ENCODE peak calls at places on chromosomes 3 and 15, in ten cellular contexts. O, E, T, G, M, V, S, K, Q and P are unnamed samples.

GRCh38 chr15:71786673-71787072 is 23.7 kb upstream of the NR2E3 start:
- DNase-seq in K (no peak), E (no peak), Q (no peak), G (no peak), T (no peak), M (no peak), O (no peak), S (no peak), V (no peak), P (no peak)

GRCh38 chr3:73542127-73542526 is 82.6 kb downstream of the PDZRN3 start:
- DNase-seq in S (peak), G (no peak), V (peak), Q (no peak), O (no peak), M (no peak), E (no peak), T (no peak), K (no peak), P (no peak)

GRCh38 chr15:60548101-60548500 is 69.2 kb upstream of the ICE2 start:
- DNase-seq in G (no peak), S (no peak), K (no peak), V (no peak), Q (no peak), T (no peak), O (no peak), M (no peak), E (no peak), P (no peak)

GRCh38 chr3:176724360-176724759 is 472.9 kb downstream of the TBL1XR1 start:
- DNase-seq in E (no peak), O (no peak), V (no peak), M (no peak), K (no peak), T (no peak), G (no peak), S (no peak), Q (no peak), P (no peak)

GRCh38 chr3:115667175-115668065 is 44.1 kb downstream of the GAP43 start:
- DNase-seq in V (no peak), M (no peak), T (no peak), Q (peak), G (no peak), E (no peak), S (no peak), O (no peak), K (no peak), P (no peak)

GRCh38 chr3:55968331-55968730 is 481.2 kb upstream of the WNT5A start:
- DNase-seq in S (no peak), M (no peak), V (no peak), K (no peak), O (no peak), T (peak), Q (peak), E (no peak), G (no peak), P (no peak)

GRCh38 chr3:184604039-184604955 is 42.7 kb downstream of the EPHB3 start:
- DNase-seq in G (no peak), V (peak), S (no peak), O (no peak), T (no peak), M (no peak), E (peak), K (no peak), Q (no peak), P (no peak)

GRCh38 chr3:62451211-62451892 is 78.0 kb upstream of the FEZF2 start:
- DNase-seq in T (no peak), G (no peak), K (no peak), V (no peak), M (no peak), O (no peak), S (no peak), Q (no peak), E (no peak), P (no peak)

GRCh38 chr15:29346998-29347397 is 77.4 kb upstream of the NSMCE3 start:
- DNase-seq in Q (no peak), V (no peak), T (no peak), O (no peak), G (no peak), S (no peak), K (no peak), E (no peak), M (no peak), P (no peak)

GRCh38 chr15:78362716-78363426 is 22.7 kb downstream of the CRABP1 start:
- DNase-seq in V (no peak), S (no peak), M (no peak), G (no peak), E (no peak), Q (no peak), K (no peak), T (no peak), O (no peak), P (no peak)

GRCh38 chr15:70249616-70250015 is 151.9 kb upstream of the TLE3 start:
- DNase-seq in T (no peak), G (no peak), M (no peak), V (no peak), E (no peak), K (no peak), Q (no peak), S (no peak), O (no peak), P (no peak)

GRCh38 chr3:138781012-138781470 is 53.7 kb downstream of the PIK3CB start:
- DNase-seq in Q (no peak), O (no peak), T (no peak), G (no peak), K (no peak), S (no peak), V (peak), M (no peak), E (no peak), P (no peak)

GRCh38 chr15:71042356-71042922 is 72.8 kb upstream of the THSD4 start:
- DNase-seq in O (no peak), Q (peak), S (no peak), T (no peak), V (no peak), M (no peak), K (no peak), E (no peak), G (no peak), P (no peak)

GRCh38 chr3:105807701-105808100 is 61.1 kb downstream of the CBLB start:
- DNase-seq in Q (no peak), E (no peak), T (no peak), V (no peak), G (no peak), K (no peak), S (no peak), O (no peak), M (no peak), P (no peak)

GRCh38 chr3:90132220-90132619 is 1024.8 kb downstream of the EPHA3 start:
- DNase-seq in K (no peak), T (no peak), G (no peak), Q (no peak), E (no peak), O (no peak), M (no peak), S (no peak), V (no peak), P (peak)

GRCh38 chr15:76576526-76577279 is 240.1 kb downstream of the ISL2 start:
- DNase-seq in M (peak), G (peak), O (peak), Q (peak), E (no peak), V (peak), T (peak), S (peak), K (peak), P (peak)

GRCh38 chr3:32972482-32973146 is 21.2 kb downstream of the CCR4 start:
- DNase-seq in M (no peak), O (no peak), V (no peak), G (no peak), Q (no peak), S (no peak), T (peak), K (no peak), E (no peak), P (no peak)

GRCh38 chr15:75673426-75674247 is 25.9 kb downstream of the SNX33 start:
- DNase-seq in M (peak), O (peak), S (peak), E (no peak), V (peak), G (peak), K (no peak), Q (peak), T (no peak), P (peak)

GRCh38 chr3:61173685-61174084 is 77.6 kb downstream of the FHIT start:
- DNase-seq in S (no peak), T (peak), Q (no peak), V (no peak), O (no peak), M (no peak), E (no peak), G (no peak), K (no peak), P (peak)

GRCh38 chr15:48984021-48984420 is 20.3 kb upstream of the SHC4 start:
- DNase-seq in M (no peak), T (no peak), K (no peak), S (no peak), Q (no peak), E (no peak), O (no peak), G (no peak), V (no peak), P (no peak)

GRCh38 chr3:159669024-159669476 is 319.6 kb upstream of the IL12A start:
- DNase-seq in K (no peak), O (no peak), E (no peak), Q (peak), T (peak), V (no peak), S (no peak), M (no peak), G (peak), P (peak)

GRCh38 chr3:104763007-104763406 is 603.7 kb upstream of the ALCAM start:
- DNase-seq in S (no peak), O (no peak), T (peak), G (no peak), E (no peak), Q (peak), V (no peak), M (no peak), K (no peak), P (peak)

GRCh38 chr3:189529889-189530288 is 101.3 kb upstream of the TP63 start:
- DNase-seq in Q (no peak), K (no peak), S (no peak), V (no peak), M (no peak), O (no peak), T (no peak), G (no peak), E (no peak), P (no peak)

GRCh38 chr3:123737168-123737567 is 147.0 kb downstream of the MYLK start:
- DNase-seq in G (no peak), O (no peak), T (no peak), S (no peak), V (no peak), K (no peak), M (no peak), E (no peak), Q (no peak), P (no peak)

GRCh38 chr15:88982304-88982945 is 69.2 kb upstream of the MFGE8 start:
- DNase-seq in S (peak), E (no peak), Q (peak), V (peak), K (peak), T (no peak), G (peak), O (peak), M (peak), P (peak)

GRCh38 chr3:112357888-112358287 is 24.9 kb downstream of the CD200 start:
- DNase-seq in M (no peak), S (no peak), E (no peak), Q (no peak), G (no peak), T (peak), O (no peak), K (no peak), V (no peak), P (no peak)

GRCh38 chr3:107599755-107600122 is 77.0 kb downstream of the BBX start:
- DNase-seq in E (no peak), S (no peak), T (peak), V (no peak), O (no peak), Q (peak), M (no peak), K (no peak), G (no peak), P (no peak)

GRCh38 chr3:129315386-129315991 is 36.8 kb downstream of the HMCES start:
- DNase-seq in T (peak), V (peak), S (peak), G (peak), Q (peak), M (peak), E (peak), O (peak), K (peak), P (no peak)

DNA sequence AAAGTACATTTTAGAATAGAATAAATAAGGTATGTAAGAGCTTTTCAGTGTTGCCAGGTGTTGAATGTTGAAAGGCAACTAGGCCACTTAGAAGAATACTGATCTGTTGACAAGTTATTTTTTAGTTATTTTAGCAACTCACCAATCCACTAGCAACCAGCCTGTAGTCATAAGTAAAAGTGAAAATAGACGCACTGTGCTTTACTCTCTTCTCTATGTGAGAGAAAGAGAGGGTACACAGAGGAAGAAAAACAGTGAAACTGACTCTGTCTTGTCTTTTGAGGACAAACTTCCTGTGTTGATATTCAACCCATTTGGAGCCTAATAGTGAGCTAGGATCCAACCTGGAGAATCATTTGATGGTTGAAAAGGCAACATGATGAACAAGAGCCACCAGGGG is 327.1 kb upstream of the GOLIM4 start:
- DNase-seq in E (no peak), Q (no peak), O (no peak), T (no peak), G (no peak), V (no peak), M (no peak), K (no peak), S (no peak), P (no peak)
- H3K27ac ChIP-seq in E (no peak), Q (no peak), O (no peak), T (no peak), G (no peak), V (no peak), M (no peak), K (no peak), S (no peak), P (no peak)

GRCh38 chr15:64246364-64247189 is 83.8 kb upstream of the PPIB start:
- DNase-seq in E (peak), S (no peak), Q (peak), G (no peak), K (no peak), V (no peak), M (no peak), T (peak), O (peak), P (peak)
- H3K4me3 ChIP-seq in E (no peak), S (no peak), Q (peak), G (no peak), K (no peak), V (no peak), M (no peak), T (no peak), O (no peak), P (no peak)

DNA sequence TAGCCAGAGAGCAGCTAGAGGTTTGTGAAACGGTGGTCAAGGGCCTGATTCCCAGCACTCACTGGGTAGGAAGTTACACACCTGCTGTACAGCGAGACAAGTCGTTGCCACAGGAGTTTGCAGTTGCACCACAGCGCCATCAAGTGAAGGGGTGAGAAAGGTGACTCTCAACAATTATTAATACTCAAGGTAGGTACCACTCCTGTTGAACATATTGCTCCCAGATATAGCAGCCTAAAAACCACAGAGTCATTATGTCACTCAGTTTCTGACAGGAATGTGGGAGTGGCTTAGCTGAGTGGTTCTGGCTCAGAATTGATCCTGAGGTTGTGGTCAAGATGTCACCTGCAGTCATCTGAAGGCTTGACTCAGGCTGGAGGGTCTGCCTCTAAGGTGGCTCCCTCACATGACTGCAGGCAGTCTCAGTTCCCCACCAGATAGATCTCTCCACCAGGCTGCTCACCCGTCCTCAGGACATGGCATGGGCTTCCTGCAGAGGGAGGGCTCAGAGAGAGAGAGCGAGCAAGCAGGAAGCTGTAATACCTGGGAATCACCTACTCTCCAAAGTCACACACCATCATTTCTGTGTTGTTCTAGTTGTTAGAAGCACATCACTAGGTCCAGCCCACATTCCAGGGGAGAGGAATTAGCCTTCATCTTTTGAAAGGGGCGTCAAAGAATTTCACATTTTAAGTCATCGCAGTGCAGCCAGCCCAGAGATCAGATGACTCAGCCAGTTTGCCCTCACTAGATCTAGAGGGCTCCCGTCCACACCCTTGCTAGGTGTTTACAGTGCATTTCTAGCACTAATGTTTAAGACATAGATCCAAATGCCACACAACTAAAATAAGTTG is 17.0 kb upstream of the ANO10 start:
- DNase-seq in V (peak), G (no peak), E (peak), Q (peak), S (peak), M (no peak), O (no peak), K (no peak), T (peak), P (no peak)
- TF ChIP-seq CTCF in V (peak), G (peak), E (peak), Q (no peak), S (peak), M (no peak), O (no peak), K (no peak), T (no peak), P (peak)

GRCh38 chr15:64187396-64188191 is 24.8 kb upstream of the PPIB start:
- DNase-seq in O (no peak), M (no peak), S (no peak), G (no peak), E (no peak), Q (no peak), T (peak), K (no peak), V (no peak), P (no peak)

GRCh38 chr15:64185331-64185911 is 22.6 kb upstream of the PPIB start:
- DNase-seq in G (no peak), S (no peak), K (no peak), E (no peak), V (no peak), M (no peak), T (no peak), O (no peak), Q (no peak), P (no peak)

GRCh38 chr15:64180235-64180824 is 17.5 kb upstream of the PPIB start:
- DNase-seq in V (no peak), Q (no peak), O (no peak), G (no peak), E (peak), K (no peak), T (peak), M (no peak), S (no peak), P (no peak)

GRCh38 chr15:64182859-64183258 is 20.0 kb upstream of the PPIB start:
- DNase-seq in Q (no peak), E (no peak), S (no peak), V (no peak), T (peak), M (no peak), O (no peak), K (no peak), G (no peak), P (no peak)
- H3K27ac ChIP-seq in Q (no peak), E (no peak), S (no peak), V (no peak), T (no peak), M (no peak), O (no peak), K (no peak), G (no peak), P (no peak)